ENCODE peak calls at places on chromosomes 3 and 15, in five cellular contexts. One of them, this sample, is unnamed.

GRCh38 chr3:53712817-53713388 is 133.3 kb downstream of the CHDH start:
- DNase-seq in GM12865: no peak
- DNase-seq in GM19239: no peak
- DNase-seq in SK-N-SH: no peak
- DNase-seq in NCI-H2029 treated with DMSO at 0.1 percent for 48 hours: no peak
- DNase-seq in this sample: no peak

GRCh38 chr3:100403956-100404548 is 2.7 kb downstream of the LNP1 start:
- DNase-seq in GM12865: no peak
- DNase-seq in GM19239: no peak
- DNase-seq in SK-N-SH: no peak
- DNase-seq in NCI-H2029 treated with DMSO at 0.1 percent for 48 hours: no peak
- DNase-seq in this sample: no peak

GRCh38 chr3:98012974-98013373 is 22.1 kb downstream of the GABRR3 start:
- DNase-seq in GM12865: no peak
- DNase-seq in GM19239: no peak
- DNase-seq in SK-N-SH: no peak
- DNase-seq in NCI-H2029 treated with DMSO at 0.1 percent for 48 hours: no peak
- DNase-seq in this sample: no peak

GRCh38 chr3:15903164-15903563 is 105.4 kb upstream of the ANKRD28 start:
- DNase-seq in GM12865: no peak
- DNase-seq in GM19239: no peak
- DNase-seq in SK-N-SH: no peak
- DNase-seq in NCI-H2029 treated with DMSO at 0.1 percent for 48 hours: peak; percentile 62
- DNase-seq in this sample: no peak

GRCh38 chr3:187237741-187238140 is 40.5 kb downstream of the RTP1 start:
- DNase-seq in GM12865: no peak
- DNase-seq in GM19239: no peak
- DNase-seq in SK-N-SH: no peak
- DNase-seq in NCI-H2029 treated with DMSO at 0.1 percent for 48 hours: no peak
- DNase-seq in this sample: no peak

GRCh38 chr3:53674582-53674981 is 171.6 kb downstream of the CHDH start:
- DNase-seq in GM12865: no peak
- DNase-seq in GM19239: no peak
- DNase-seq in SK-N-SH: peak; percentile 27
- DNase-seq in NCI-H2029 treated with DMSO at 0.1 percent for 48 hours: no peak
- DNase-seq in this sample: no peak

GRCh38 chr3:126852536-126852935 is 130.4 kb upstream of the PLXNA1 start:
- DNase-seq in GM12865: no peak
- DNase-seq in GM19239: no peak
- DNase-seq in SK-N-SH: no peak
- DNase-seq in NCI-H2029 treated with DMSO at 0.1 percent for 48 hours: no peak
- DNase-seq in this sample: no peak

GRCh38 chr15:63200464-63201242 is 11.2 kb downstream of the RAB8B start:
- DNase-seq in GM12865: no peak
- DNase-seq in GM19239: no peak
- DNase-seq in SK-N-SH: no peak
- DNase-seq in NCI-H2029 treated with DMSO at 0.1 percent for 48 hours: no peak
- DNase-seq in this sample: no peak

GRCh38 chr15:101531170-101531569 is 41.7 kb upstream of the PCSK6 start:
- DNase-seq in GM12865: no peak
- DNase-seq in GM19239: no peak
- DNase-seq in SK-N-SH: no peak
- DNase-seq in NCI-H2029 treated with DMSO at 0.1 percent for 48 hours: no peak
- DNase-seq in this sample: no peak

GRCh38 chr3:127676921-127677351 is 4.2 kb downstream of the ABTB1 start:
- DNase-seq in GM12865: no peak
- DNase-seq in GM19239: no peak
- DNase-seq in SK-N-SH: no peak
- DNase-seq in NCI-H2029 treated with DMSO at 0.1 percent for 48 hours: no peak
- DNase-seq in this sample: no peak

GRCh38 chr15:94587071-94587470 is 355.7 kb downstream of the MCTP2 start:
- DNase-seq in GM12865: no peak
- DNase-seq in GM19239: no peak
- DNase-seq in SK-N-SH: no peak
- DNase-seq in NCI-H2029 treated with DMSO at 0.1 percent for 48 hours: no peak
- DNase-seq in this sample: no peak

GRCh38 chr3:194282436-194283122 is 68.5 kb downstream of the CPN2 start:
- DNase-seq in GM12865: no peak
- DNase-seq in GM19239: no peak
- DNase-seq in SK-N-SH: peak; percentile 65
- DNase-seq in NCI-H2029 treated with DMSO at 0.1 percent for 48 hours: no peak
- DNase-seq in this sample: no peak

GRCh38 chr3:120177151-120177550 is 82.9 kb upstream of the GSK3B start:
- DNase-seq in GM12865: no peak
- DNase-seq in GM19239: no peak
- DNase-seq in SK-N-SH: peak; percentile 22
- DNase-seq in NCI-H2029 treated with DMSO at 0.1 percent for 48 hours: peak; percentile 87
- DNase-seq in this sample: no peak

GRCh38 chr3:57755368-57756021 is 614 bp upstream of the SLMAP start:
- DNase-seq in GM12865: peak; percentile 68
- DNase-seq in GM19239: peak; percentile 50
- DNase-seq in SK-N-SH: peak; percentile 73
- DNase-seq in NCI-H2029 treated with DMSO at 0.1 percent for 48 hours: no peak
- DNase-seq in this sample: peak; percentile 43

GRCh38 chr3:126447456-126448106 is 28.1 kb downstream of the ZXDC start:
- DNase-seq in GM12865: no peak
- DNase-seq in GM19239: no peak
- DNase-seq in SK-N-SH: no peak
- DNase-seq in NCI-H2029 treated with DMSO at 0.1 percent for 48 hours: no peak
- DNase-seq in this sample: no peak

GRCh38 chr3:197380786-197381185 is 82.4 kb upstream of the DLG1 start:
- DNase-seq in GM12865: peak; percentile 61
- DNase-seq in GM19239: no peak
- DNase-seq in SK-N-SH: peak; percentile 2
- DNase-seq in NCI-H2029 treated with DMSO at 0.1 percent for 48 hours: peak; percentile 33
- DNase-seq in this sample: no peak

GRCh38 chr15:22979699-22980188 is 424 bp downstream of the CYFIP1 start:
- DNase-seq in GM12865: no peak
- DNase-seq in GM19239: peak; percentile 40
- DNase-seq in SK-N-SH: peak; percentile 81
- DNase-seq in NCI-H2029 treated with DMSO at 0.1 percent for 48 hours: no peak
- DNase-seq in this sample: peak; percentile 18

GRCh38 chr3:10184250-10184649 is 19.5 kb downstream of the IRAK2 start:
- DNase-seq in GM12865: no peak
- DNase-seq in GM19239: no peak
- DNase-seq in SK-N-SH: no peak
- DNase-seq in NCI-H2029 treated with DMSO at 0.1 percent for 48 hours: no peak
- DNase-seq in this sample: no peak

GRCh38 chr15:85974348-85974705 is 105.3 kb upstream of the AGBL1 start:
- DNase-seq in GM12865: no peak
- DNase-seq in GM19239: no peak
- DNase-seq in SK-N-SH: no peak
- DNase-seq in NCI-H2029 treated with DMSO at 0.1 percent for 48 hours: no peak
- DNase-seq in this sample: no peak

GRCh38 chr3:193168911-193169310 is 72.1 kb upstream of the PLAAT1 start:
- DNase-seq in GM12865: no peak
- DNase-seq in GM19239: no peak
- DNase-seq in SK-N-SH: no peak
- DNase-seq in NCI-H2029 treated with DMSO at 0.1 percent for 48 hours: no peak
- DNase-seq in this sample: no peak

GRCh38 chr3:69088033-69088432 is 3.3 kb downstream of the ARL6IP5 start:
- DNase-seq in GM12865: peak; percentile 45
- DNase-seq in GM19239: no peak
- DNase-seq in SK-N-SH: no peak
- DNase-seq in NCI-H2029 treated with DMSO at 0.1 percent for 48 hours: no peak
- DNase-seq in this sample: no peak

GRCh38 chr15:66080791-66081475 is 172.6 kb downstream of the MEGF11 start:
- DNase-seq in GM12865: no peak
- DNase-seq in GM19239: no peak
- DNase-seq in SK-N-SH: peak; percentile 58
- DNase-seq in NCI-H2029 treated with DMSO at 0.1 percent for 48 hours: no peak
- DNase-seq in this sample: no peak

GRCh38 chr3:114356084-114357009 is 62.5 kb downstream of the TIGIT start:
- DNase-seq in GM12865: no peak
- DNase-seq in GM19239: no peak
- DNase-seq in SK-N-SH: no peak
- DNase-seq in NCI-H2029 treated with DMSO at 0.1 percent for 48 hours: no peak
- DNase-seq in this sample: no peak

GRCh38 chr15:99455796-99456160 is 110.0 kb upstream of the MEF2A start:
- DNase-seq in GM12865: no peak
- DNase-seq in GM19239: no peak
- DNase-seq in SK-N-SH: no peak
- DNase-seq in NCI-H2029 treated with DMSO at 0.1 percent for 48 hours: no peak
- DNase-seq in this sample: no peak

GRCh38 chr15:62847900-62848489 is 194.6 kb upstream of the TPM1 start:
- DNase-seq in GM12865: peak; percentile 40
- DNase-seq in GM19239: peak; percentile 18
- DNase-seq in SK-N-SH: peak; percentile 62
- DNase-seq in NCI-H2029 treated with DMSO at 0.1 percent for 48 hours: no peak
- DNase-seq in this sample: no peak